ENCODE peak calls at places on chromosomes 1 and 21, in eight cellular contexts. T, R, D, K, Y, Q, H and Z are unnamed samples.

GRCh38 chr1:203274603-203275381 is 30.5 kb upstream of the BTG2 start:
- DNase-seq in T (no peak), R (no peak), D (no peak), K (peak; percentile 89), Y (peak; percentile 81), Q (peak; percentile 33), H (peak; percentile 83), Z (peak; percentile 69)

GRCh38 chr1:57024855-57025254 is 59.0 kb upstream of the C8B start:
- DNase-seq in T (no peak), R (no peak), D (no peak), K (no peak), Y (no peak), Q (no peak), H (no peak), Z (no peak)

GRCh38 chr1:103931891-103932290 is 182.2 kb downstream of the AMY1C start:
- DNase-seq in T (no peak), R (no peak), D (no peak), K (no peak), Y (no peak), Q (no peak), H (no peak), Z (no peak)

GRCh38 chr1:55321947-55322346 is 106.8 kb upstream of the USP24 start:
- DNase-seq in T (peak; percentile 28), R (no peak), D (no peak), K (no peak), Y (no peak), Q (no peak), H (no peak), Z (no peak)

GRCh38 chr1:172948457-172948856 is 102.3 kb downstream of the TNFSF18 start:
- DNase-seq in T (no peak), R (no peak), D (no peak), K (no peak), Y (no peak), Q (no peak), H (no peak), Z (no peak)

GRCh38 chr1:231949277-231950122 is 322.9 kb downstream of the DISC1 start:
- DNase-seq in T (no peak), R (no peak), D (peak; percentile 56), K (peak; percentile 38), Y (no peak), Q (no peak), H (no peak), Z (no peak)

GRCh38 chr21:46455575-46456385 is 2.9 kb upstream of the DIP2A start:
- DNase-seq in T (no peak), R (no peak), D (no peak), K (no peak), Y (peak; percentile 83), Q (no peak), H (peak; percentile 27), Z (peak; percentile 53)

GRCh38 chr1:71089536-71090270 is 8.9 kb upstream of the ZRANB2 start:
- DNase-seq in T (no peak), R (no peak), D (no peak), K (no peak), Y (no peak), Q (no peak), H (no peak), Z (no peak)

GRCh38 chr1:9894115-9894514 is 16.0 kb downstream of the CTNNBIP1 start:
- DNase-seq in T (no peak), R (no peak), D (no peak), K (no peak), Y (no peak), Q (no peak), H (no peak), Z (no peak)

GRCh38 chr1:9890224-9890731 is 19.8 kb downstream of the CTNNBIP1 start:
- DNase-seq in T (peak; percentile 21), R (no peak), D (peak; percentile 86), K (no peak), Y (peak; percentile 75), Q (peak; percentile 38), H (peak; percentile 67), Z (peak; percentile 51)

GRCh38 chr1:9891207-9891606 is 18.9 kb downstream of the CTNNBIP1 start:
- DNase-seq in T (no peak), R (no peak), D (no peak), K (no peak), Y (no peak), Q (no peak), H (no peak), Z (no peak)

GRCh38 chr1:9889411-9889810 is 20.7 kb downstream of the CTNNBIP1 start:
- DNase-seq in T (no peak), R (no peak), D (no peak), K (no peak), Y (no peak), Q (no peak), H (no peak), Z (no peak)

GRCh38 chr1:9892563-9893528 is 17.2 kb downstream of the CTNNBIP1 start:
- DNase-seq in T (no peak), R (no peak), D (no peak), K (no peak), Y (no peak), Q (no peak), H (no peak), Z (no peak)
- H3K4me3 ChIP-seq in T (no peak overlapping the region), R (peak overlapping the region; percentile 5), D (no peak overlapping the region), K (no peak overlapping the region), Y (no peak overlapping the region), Q (no peak overlapping the region), H (no peak overlapping the region), Z (no peak overlapping the region)

GRCh38 chr21:42636535-42636914 is 16.9 kb upstream of the PDE9A start:
- DNase-seq in T (no peak), R (no peak), D (no peak), K (no peak), Y (no peak), Q (no peak), H (no peak), Z (no peak)

GRCh38 chr21:42636931-42637601 is 16.4 kb upstream of the PDE9A start:
- DNase-seq in T (no peak), R (no peak), D (no peak), K (no peak), Y (no peak), Q (no peak), H (no peak), Z (no peak)

GRCh38 chr21:42633858-42634257 is 19.6 kb upstream of the PDE9A start:
- DNase-seq in T (no peak), R (peak; percentile 65), D (no peak), K (no peak), Y (no peak), Q (no peak), H (no peak), Z (no peak)

GRCh38 chr21:42637602-42638041 is 15.8 kb upstream of the PDE9A start:
- DNase-seq in T (no peak), R (no peak), D (no peak), K (no peak), Y (no peak), Q (no peak), H (no peak), Z (no peak)

DNA sequence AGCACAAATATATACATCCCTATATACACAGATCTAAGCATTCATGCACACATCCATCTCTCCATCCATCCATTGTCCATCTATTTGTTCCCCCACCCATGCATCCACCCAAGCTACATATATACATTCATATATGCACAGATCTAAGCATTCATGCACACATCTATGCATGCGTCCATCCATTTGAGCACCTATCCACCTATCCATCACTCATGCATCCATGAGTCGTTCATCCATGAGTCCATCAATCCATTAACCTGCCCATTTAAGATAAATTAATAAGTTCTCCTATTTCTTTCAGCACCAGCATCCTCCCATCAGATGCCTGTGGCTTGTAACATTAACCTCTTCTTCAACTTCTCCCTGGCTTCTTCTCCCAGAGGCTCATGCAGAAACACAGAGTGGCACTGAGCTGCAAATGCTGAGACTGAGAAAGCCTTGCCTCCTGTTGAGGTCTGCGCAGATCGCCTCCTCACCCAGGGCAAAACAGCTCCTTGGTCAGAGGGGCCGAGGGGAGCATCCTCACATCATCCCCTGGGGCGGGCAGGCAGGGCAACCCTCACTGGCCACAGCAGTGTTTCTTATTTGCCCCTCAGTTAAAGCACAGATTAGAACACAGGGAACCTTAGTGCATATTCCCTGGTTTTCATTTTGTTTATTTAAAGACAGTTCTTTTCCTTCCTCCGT is 17.4 kb upstream of the PDE9A start:
- DNase-seq in T (no peak), R (peak; percentile 26), D (no peak), K (no peak), Y (no peak), Q (no peak), H (no peak), Z (no peak)
- TF ChIP-seq CTCF in T (no peak), R (no peak), D (no peak), K (no peak), Y (no peak), Q (no peak), H (no peak), Z (no peak)

GRCh38 chr1:31764307-31765040 is at the start of gene ADGRB2:
- DNase-seq in T (no peak), R (no peak), D (peak; percentile 50), K (no peak), Y (no peak), Q (no peak), H (no peak), Z (no peak)

GRCh38 chr1:31762323-31762722 is 1.8 kb downstream of the ADGRB2 start:
- DNase-seq in T (no peak), R (no peak), D (no peak), K (no peak), Y (no peak), Q (no peak), H (no peak), Z (no peak)

GRCh38 chr1:31761883-31762282 is 2.3 kb downstream of the ADGRB2 start:
- DNase-seq in T (no peak), R (no peak), D (no peak), K (no peak), Y (no peak), Q (no peak), H (no peak), Z (no peak)

GRCh38 chr1:31763671-31764306 is 351 bp downstream of the ADGRB2 start:
- DNase-seq in T (no peak), R (no peak), D (no peak), K (no peak), Y (no peak), Q (no peak), H (no peak), Z (no peak)

DNA sequence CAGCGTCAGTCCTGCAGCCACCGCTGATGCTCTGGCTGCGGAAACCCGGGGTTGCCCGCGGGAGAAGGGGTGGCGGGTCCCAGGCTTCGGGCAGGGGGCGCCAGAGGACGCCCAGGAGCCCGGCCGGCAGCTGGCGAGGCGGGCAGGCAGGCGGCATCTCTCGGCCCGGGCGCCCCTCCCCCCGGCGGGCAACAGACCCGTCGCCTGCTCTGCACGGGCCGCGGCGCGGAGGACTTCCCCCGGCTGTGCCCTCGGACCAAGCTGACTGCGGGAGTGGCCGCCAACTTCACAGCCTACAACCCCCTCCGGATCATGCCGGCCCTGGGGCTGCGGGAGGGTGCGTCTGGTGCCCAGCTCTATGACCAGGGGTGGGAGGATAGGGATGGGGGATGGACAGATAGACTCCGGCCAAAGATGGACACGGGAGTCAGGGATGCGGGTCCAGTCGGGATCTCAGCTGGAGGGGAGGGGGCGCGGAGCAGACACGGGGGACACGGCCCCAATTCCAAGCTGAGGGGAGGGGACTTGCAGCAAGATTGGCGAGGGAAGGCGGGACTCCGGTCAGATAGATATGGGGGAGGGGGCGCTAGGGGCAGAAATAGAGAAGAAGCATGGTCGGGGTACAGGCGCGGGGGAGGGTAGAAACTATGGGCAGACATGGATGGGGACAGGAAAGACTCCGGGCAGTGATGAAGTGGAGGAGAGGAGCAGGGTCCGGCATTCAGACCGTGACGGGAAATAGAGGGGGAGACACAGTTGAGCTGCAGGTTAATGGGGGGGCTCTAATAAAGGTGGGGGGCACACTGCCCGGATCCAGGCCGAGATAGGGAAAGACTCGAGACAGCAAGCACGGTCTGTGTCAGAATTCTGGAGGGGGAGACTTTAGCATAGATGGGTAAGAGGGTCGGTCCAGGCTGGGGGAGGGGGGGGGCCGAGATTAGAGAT is 1.1 kb downstream of the ADGRB2 start:
- DNase-seq in T (peak; percentile 76), R (no peak), D (peak; percentile 63), K (no peak), Y (peak; percentile 66), Q (peak; percentile 69), H (peak; percentile 43), Z (peak; percentile 62)
- TF ChIP-seq POLR2A in T (no peak), R (no peak), D (no peak), K (no peak), Y (no peak), Q (no peak), H (no peak), Z (no peak)

GRCh38 chr1:176717052-176717754 is 254.2 kb downstream of the PAPPA2 start:
- DNase-seq in T (no peak), R (no peak), D (no peak), K (no peak), Y (no peak), Q (no peak), H (no peak), Z (no peak)

GRCh38 chr1:176720835-176721234 is 257.9 kb downstream of the PAPPA2 start:
- DNase-seq in T (no peak), R (no peak), D (no peak), K (no peak), Y (no peak), Q (no peak), H (no peak), Z (no peak)

GRCh38 chr1:176719478-176719877 is 256.5 kb downstream of the PAPPA2 start:
- DNase-seq in T (no peak), R (no peak), D (no peak), K (no peak), Y (no peak), Q (no peak), H (no peak), Z (no peak)
- H3K4me3 ChIP-seq in T (no peak overlapping the region), R (no peak overlapping the region), D (no peak overlapping the region), K (no peak overlapping the region), Y (no peak overlapping the region), Q (no peak overlapping the region), H (no peak overlapping the region), Z (no peak overlapping the region)